ENCODE peak calls at places on chromosomes 4 and X, in six cellular contexts. B is tibial artery; K is activated T-cell treated with anti-CD3 and anti-CD28 coated beads, Interleukin-2, amount 50 U/mL, for 48 hours; L is brain pericyte; N is nucleus accumbens; Y is lower lobe of right lung. G is an unnamed sample.

GRCh38 chr4:2936773-2937145 is 26.4 kb downstream of the NOP14 start:
- DNase-seq in N (no peak), B (peak), L (no peak), Y (no peak), K (peak), G (peak)

GRCh38 chr4:179671609-179672008 is 2229.4 kb upstream of the AGA start:
- DNase-seq in B (no peak), N (no peak), K (no peak), Y (no peak), L (no peak), G (no peak)

GRCh38 chr4:3224971-3225850 is 23.7 kb upstream of the MSANTD1 start:
- DNase-seq in N (no peak), Y (peak), L (no peak), K (no peak), B (peak), G (peak)

GRCh38 chrX:43949669-43950068 is 23.5 kb downstream of the NDP start:
- DNase-seq in K (peak), N (peak), Y (peak), L (no peak), B (no peak), G (peak)

GRCh38 chr4:149584703-149585102 is 230.9 kb downstream of the IQCM start:
- DNase-seq in Y (no peak), B (no peak), L (no peak), N (no peak), K (no peak), G (no peak)

GRCh38 chr4:45662996-45663395 is 460.9 kb downstream of the GABRG1 start:
- DNase-seq in Y (peak), L (no peak), B (no peak), K (no peak), N (no peak), G (no peak)

GRCh38 chr4:149964001-149964400 is 114.2 kb upstream of the DCLK2 start:
- DNase-seq in N (no peak), B (no peak), K (no peak), Y (no peak), L (no peak), G (no peak)

GRCh38 chr4:183738081-183738673 is 79.1 kb downstream of the TRAPPC11 start:
- DNase-seq in K (no peak), B (no peak), N (no peak), Y (no peak), L (no peak), G (no peak)

G was measured in spleen.